ENCODE peak calls at places on chromosomes 7 and 10, in ten cellular contexts. M is OCI-M1; J is A172; E is effector memory CD8-positive, alpha-beta T cell; K is nephron progenitor cell; L is H9; Y is stimulated activated naive CD8-positive, alpha-beta T cell treated with anti-CD3 and anti-CD28 coated beads, Interleukin-15, Interleukin-2, amounts not matched to agents 100 U/mL and 50 U/mL, for 24 hours; G is omental fat pad; U is fibroblast of pulmonary artery; S is activated CD4-positive, alpha-beta T cell treated with anti-CD3 and anti-CD28 coated beads, Interleukin-2, amount 50 U/mL, for 24 hours. W is an unnamed sample.

GRCh38 chr10:47449979-47450378 is 33.9 kb downstream of the ANXA8 start:
- DNase-seq in M (no peak), J (no peak), E (no peak), K (no peak), L (peak; percentile 19), Y (no peak), G (no peak), U (no peak), S (no peak), W (no peak)

GRCh38 chr7:291302-292092 is 1.5 kb downstream of the FOXL3 start:
- DNase-seq in M (no peak), J (peak; percentile 83), E (no peak), K (no peak), L (no peak), Y (no peak), G (no peak), U (no peak), S (no peak), W (no peak)

GRCh38 chr10:71547841-71548493 is 151.2 kb downstream of the CDH23 start:
- DNase-seq in M (no peak), J (no peak), E (no peak), K (peak; percentile 52), L (no peak), Y (no peak), G (no peak), U (peak; percentile 64), S (no peak), W (no peak)

GRCh38 chr10:97889461-97890265 is 40.0 kb downstream of the GOLGA7B start:
- DNase-seq in M (no peak), J (peak; percentile 94), E (peak; percentile 71), K (peak; percentile 51), L (peak; percentile 84), Y (peak; percentile 47), G (no peak), U (peak; percentile 18), S (no peak), W (no peak)

GRCh38 chr7:151051108-151051507 is 2.8 kb downstream of the ASIC3 start:
- DNase-seq in M (peak; percentile 58), J (no peak), E (peak; percentile 32), K (peak; percentile 90), L (peak; percentile 90), Y (peak; percentile 57), G (no peak), U (peak; percentile 77), S (peak; percentile 38), W (peak; percentile 76)

GRCh38 chr7:3998060-3998459 is 684.0 kb upstream of the FOXK1 start:
- DNase-seq in M (no peak), J (no peak), E (no peak), K (no peak), L (no peak), Y (no peak), G (no peak), U (peak; percentile 4), S (no peak), W (no peak)

GRCh38 chr7:1486571-1486970 is 17.6 kb downstream of the INTS1 start:
- DNase-seq in M (no peak), J (no peak), E (no peak), K (no peak), L (no peak), Y (no peak), G (no peak), U (no peak), S (no peak), W (no peak)

GRCh38 chr10:35640951-35641429 is 1.1 kb downstream of the FZD8 start:
- DNase-seq in M (no peak), J (peak; percentile 71), E (peak; percentile 23), K (peak; percentile 68), L (peak; percentile 80), Y (peak; percentile 49), G (no peak), U (peak; percentile 89), S (peak; percentile 18), W (peak; percentile 65)

GRCh38 chr7:494906-495305 is 24.7 kb downstream of the PDGFA start:
- DNase-seq in M (no peak), J (no peak), E (no peak), K (no peak), L (no peak), Y (no peak), G (no peak), U (no peak), S (no peak), W (no peak)

GRCh38 chr10:89414146-89414878 is at the start of gene IFIT5:
- DNase-seq in M (peak; percentile 93), J (peak; percentile 55), E (peak; percentile 51), K (peak; percentile 83), L (peak; percentile 73), Y (peak; percentile 71), G (no peak), U (peak; percentile 74), S (peak; percentile 39), W (peak; percentile 85)

GRCh38 chr10:97479939-97480338 is 18.3 kb downstream of the MMS19 start:
- DNase-seq in M (no peak), J (no peak), E (no peak), K (peak; percentile 30), L (peak; percentile 98), Y (no peak), G (no peak), U (no peak), S (no peak), W (no peak)

GRCh38 chr7:27107391-27107900 is 5.0 kb upstream of the HOXA2 start:
- DNase-seq in M (no peak), J (no peak), E (no peak), K (no peak), L (no peak), Y (no peak), G (no peak), U (no peak), S (no peak), W (no peak)

GRCh38 chr7:94245500-94245899 is 149.2 kb upstream of the COL1A2 start:
- DNase-seq in M (no peak), J (no peak), E (no peak), K (no peak), L (no peak), Y (no peak), G (no peak), U (no peak), S (no peak), W (no peak)

GRCh38 chr10:13844651-13845050 is 257.9 kb downstream of the PRPF18 start:
- DNase-seq in M (no peak), J (no peak), E (no peak), K (no peak), L (no peak), Y (no peak), G (no peak), U (peak; percentile 20), S (no peak), W (no peak)

GRCh38 chr7:44065431-44066110 is at the start of gene PGAM2:
- DNase-seq in M (no peak), J (no peak), E (no peak), K (no peak), L (peak; percentile 76), Y (no peak), G (no peak), U (no peak), S (no peak), W (no peak)

GRCh38 chr7:24283559-24283899 is 461 bp upstream of the NPY start:
- DNase-seq in M (no peak), J (no peak), E (no peak), K (no peak), L (no peak), Y (peak; percentile 13), G (no peak), U (no peak), S (no peak), W (no peak)

GRCh38 chr7:21355406-21355874 is 72.4 kb upstream of the SP4 start:
- DNase-seq in M (peak; percentile 83), J (no peak), E (peak; percentile 45), K (no peak), L (no peak), Y (peak; percentile 49), G (no peak), U (no peak), S (peak; percentile 56), W (peak; percentile 82)

GRCh38 chr7:75727881-75728592 is 10.7 kb downstream of the HIP1 start:
- DNase-seq in M (peak; percentile 40), J (peak; percentile 88), E (peak; percentile 66), K (peak; percentile 23), L (peak; percentile 73), Y (peak; percentile 20), G (no peak), U (no peak), S (no peak), W (no peak)

GRCh38 chr7:30911561-30911969 is at the start of gene AQP1:
- DNase-seq in M (no peak), J (peak; percentile 82), E (no peak), K (no peak), L (no peak), Y (no peak), G (no peak), U (peak; percentile 58), S (no peak), W (peak; percentile 66)

GRCh38 chr10:61750943-61751471 is 88.3 kb downstream of the CABCOCO1 start:
- DNase-seq in M (peak; percentile 95), J (peak; percentile 86), E (peak; percentile 49), K (peak; percentile 36), L (peak; percentile 79), Y (peak; percentile 75), G (peak; percentile 29), U (peak; percentile 78), S (peak; percentile 62), W (peak; percentile 70)

GRCh38 chr7:3493499-3493898 is 192.4 kb downstream of the SDK1 start:
- DNase-seq in M (no peak), J (peak; percentile 78), E (no peak), K (no peak), L (no peak), Y (no peak), G (no peak), U (peak; percentile 72), S (no peak), W (no peak)

GRCh38 chr10:117226813-117227451 is 14.0 kb upstream of the SLC18A2 start:
- DNase-seq in M (peak; percentile 82), J (peak; percentile 58), E (no peak), K (no peak), L (peak; percentile 71), Y (peak; percentile 11), G (no peak), U (peak; percentile 41), S (no peak), W (peak; percentile 68)

GRCh38 chr7:100654908-100655831 is 1.1 kb downstream of the ACTL6B start:
- DNase-seq in M (no peak), J (no peak), E (no peak), K (no peak), L (no peak), Y (no peak), G (no peak), U (no peak), S (no peak), W (no peak)

GRCh38 chr10:50312464-50313437 is 61.4 kb upstream of the ASAH2 start:
- DNase-seq in M (no peak), J (no peak), E (no peak), K (no peak), L (no peak), Y (no peak), G (no peak), U (peak; percentile 42), S (no peak), W (no peak)

GRCh38 chr7:157090485-157091165 is 48.1 kb upstream of the UBE3C start:
- DNase-seq in M (no peak), J (no peak), E (no peak), K (no peak), L (no peak), Y (no peak), G (no peak), U (no peak), S (no peak), W (no peak)

GRCh38 chr10:35641430-35642015 is 573 bp downstream of the FZD8 start:
- DNase-seq in M (no peak), J (no peak), E (no peak), K (peak; percentile 61), L (peak; percentile 32), Y (peak; percentile 16), G (no peak), U (peak; percentile 47), S (no peak), W (peak; percentile 33)

GRCh38 chr7:3787717-3788311 is 486.8 kb downstream of the SDK1 start:
- DNase-seq in M (peak; percentile 0), J (no peak), E (no peak), K (peak; percentile 13), L (no peak), Y (no peak), G (no peak), U (peak; percentile 46), S (no peak), W (no peak)

GRCh38 chr7:24058953-24059352 is 225.0 kb upstream of the NPY start:
- DNase-seq in M (no peak), J (no peak), E (no peak), K (no peak), L (no peak), Y (no peak), G (no peak), U (no peak), S (no peak), W (no peak)